ENCODE peak calls at places on chromosomes 7 and 10, in four cellular contexts. F is WTC11, Q is HepG2, Z is K562. D is an unnamed sample.
A peak's percentile ranks its signal among the peaks of the same experiment; 100 is the strongest.

GRCh38 chr7:33477719-33478480 is 348.5 kb downstream of the BBS9 start:
- DNase-seq in F (no peak), Q (no peak), Z (no peak), D (no peak)

GRCh38 chr7:27116521-27116946 is 14.0 kb downstream of the HOXA4 start:
- DNase-seq in F (no peak), Q (no peak), Z (no peak), D (no peak)

GRCh38 chr10:68235591-68235990 is 3.7 kb upstream of the ATOH7 start:
- DNase-seq in F (no peak), Q (no peak), Z (no peak), D (no peak)

GRCh38 chr10:118148245-118148644 is 101.5 kb upstream of the RAB11FIP2 start:
- DNase-seq in F (no peak), Q (no peak), Z (no peak), D (no peak)

GRCh38 chr10:89609730-89610393 is 35.2 kb downstream of the PANK1 start:
- DNase-seq in F (no peak), Q (peak; percentile 22), Z (peak; percentile 8), D (peak; percentile 37)

GRCh38 chr7:155405399-155406318 is 52.3 kb upstream of the EN2 start:
- DNase-seq in F (peak; percentile 29), Q (no peak), Z (peak; percentile 41), D (no peak)

GRCh38 chr10:101875068-101875688 is 31.6 kb upstream of the KCNIP2 start:
- DNase-seq in F (no peak), Q (no peak), Z (no peak), D (no peak)

GRCh38 chr7:101817930-101818698 is 688 bp downstream of the CUX1 start:
- DNase-seq in F (no peak), Q (no peak), Z (no peak), D (no peak)

GRCh38 chr10:60353519-60354258 is 36.0 kb downstream of the ANK3 start:
- DNase-seq in F (no peak), Q (no peak), Z (peak; percentile 77), D (no peak)

GRCh38 chr7:138067774-138068173 is 8.5 kb upstream of the AKR1D1 start:
- DNase-seq in F (no peak), Q (peak; percentile 65), Z (no peak), D (no peak)

GRCh38 chr7:105829681-105830322 is 46.6 kb downstream of the ATXN7L1 start:
- DNase-seq in F (no peak), Q (no peak), Z (no peak), D (no peak)
- TF ChIP-seq TCF7 in F (no peak), Q (no peak), Z (no peak), D (no peak)

GRCh38 chr10:108787932-108788331 is 1135.4 kb downstream of the XPNPEP1 start:
- DNase-seq in F (no peak), Q (no peak), Z (no peak), D (no peak)

GRCh38 chr10:108785011-108785410 is 1138.3 kb downstream of the XPNPEP1 start:
- DNase-seq in F (no peak), Q (no peak), Z (no peak), D (no peak)

GRCh38 chr10:108782411-108782810 is 1140.9 kb downstream of the XPNPEP1 start:
- DNase-seq in F (no peak), Q (no peak), Z (no peak), D (no peak)

GRCh38 chr10:108784534-108784933 is 1138.8 kb downstream of the XPNPEP1 start:
- DNase-seq in F (no peak), Q (no peak), Z (no peak), D (no peak)

DNA sequence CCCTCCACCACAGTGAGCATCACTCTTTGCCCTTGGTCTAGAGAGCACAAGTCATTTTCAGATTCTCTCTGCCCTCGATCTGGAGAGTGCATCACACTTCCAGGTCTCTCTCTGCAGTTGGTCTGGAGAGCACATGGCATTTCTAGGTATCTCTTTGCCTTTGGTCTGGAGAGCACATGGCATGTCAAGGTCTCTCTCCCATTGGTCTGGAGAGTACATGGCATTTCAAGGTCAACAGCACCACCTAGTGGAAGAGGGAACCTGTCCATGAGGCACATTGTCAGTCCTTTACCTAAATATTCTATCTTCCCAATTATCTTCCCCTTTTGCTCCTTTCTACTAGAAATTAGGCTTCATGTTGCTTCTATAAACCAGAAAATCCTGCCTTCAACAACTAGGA is 1139.4 kb downstream of the XPNPEP1 start:
- DNase-seq in F (peak; percentile 61), Q (peak; percentile 13), Z (peak; percentile 6), D (peak; percentile 31)
- TF ChIP-seq TCF7 in F (no peak), Q (no peak), Z (no peak), D (no peak)

GRCh38 chr7:90625562-90625961 is 29.4 kb downstream of the CDK14 start:
- DNase-seq in F (peak; percentile 44), Q (no peak), Z (no peak), D (no peak)
- TF ChIP-seq TCF7 in F (no peak), Q (no peak), Z (no peak), D (no peak)

DNA sequence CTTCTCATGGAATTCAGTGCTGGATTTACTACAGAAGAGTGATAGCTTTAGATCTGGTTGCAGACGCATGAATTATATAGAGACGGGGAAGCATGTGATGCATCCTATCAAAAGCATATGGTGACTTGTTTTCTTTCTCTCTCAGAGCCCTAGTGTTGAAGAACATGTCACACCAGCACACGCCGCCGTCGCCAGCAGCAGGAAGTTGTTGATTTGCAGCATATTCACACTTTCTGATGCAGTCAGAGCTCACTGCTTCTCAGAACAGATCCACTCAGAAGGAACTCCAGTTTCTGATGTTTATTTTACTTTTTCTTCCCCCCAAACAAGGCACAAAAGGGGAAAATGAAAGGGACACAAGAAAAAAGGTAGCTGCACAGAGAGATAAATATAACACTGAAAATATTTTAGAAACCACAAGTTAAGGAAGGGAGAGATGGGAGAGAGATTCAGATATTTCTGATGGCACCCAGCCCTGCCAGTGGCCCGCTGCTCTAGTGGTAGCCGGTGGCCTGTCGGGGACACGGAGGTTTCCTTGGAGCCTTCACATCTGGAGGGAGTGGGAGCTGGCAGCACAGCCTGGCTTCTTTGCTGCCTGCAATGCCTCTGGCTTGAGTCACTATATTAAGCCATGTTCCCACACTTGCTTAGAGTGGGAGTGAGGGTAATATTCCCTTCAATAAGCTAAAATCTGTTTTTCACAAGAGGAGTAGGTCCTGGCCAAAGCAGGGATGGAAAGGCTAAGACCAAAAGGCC is 123.2 kb downstream of the NRP1 start:
- DNase-seq in F (no peak), Q (no peak), Z (no peak), D (no peak)
- TF ChIP-seq TCF7 in F (no peak), Q (no peak), Z (no peak), D (no peak)

GRCh38 chr10:128147669-128148068 is 21.4 kb upstream of the MKI67 start:
- DNase-seq in F (no peak), Q (no peak), Z (no peak), D (no peak)
- TF ChIP-seq TCF7 in F (no peak), Q (no peak), Z (no peak), D (no peak)